ENCODE peak calls at places on chromosomes 7 and 10, in seven cellular contexts. I is AG08396; Y is NCI-H1417; D is HL-60; F is stimulated activated CD4-positive, alpha-beta T cell treated with anti-CD3 and anti-CD28 coated beads, Interleukin-1b, Interleukin-23, amount 100 ng/mL, for 4 hours; S is choroid plexus epithelial cell; K is activated naive CD4-positive, alpha-beta T cell treated with anti-CD3 and anti-CD28 coated beads, Interleukin-2, amount 50 U/mL, for 16 hours. V is an unnamed sample.

GRCh38 chr7:81770823-81771222 is 976 bp upstream of the HGF start:
- DNase-seq in I (no peak), Y (no peak), D (no peak), F (no peak), S (no peak), K (no peak), V (no peak)

GRCh38 chr7:157991351-157991750 is 596.3 kb downstream of the PTPRN2 start:
- DNase-seq in I (no peak), Y (no peak), D (no peak), F (no peak), S (no peak), K (no peak), V (no peak)

GRCh38 chr7:78427209-78427608 is 628.6 kb downstream of the PHTF2 start:
- DNase-seq in I (no peak), Y (no peak), D (no peak), F (no peak), S (no peak), K (no peak), V (no peak)

GRCh38 chr7:24721378-24722030 is 35.8 kb downstream of the GSDME start:
- DNase-seq in I (no peak), Y (no peak), D (no peak), F (no peak), S (no peak), K (no peak), V (no peak)

GRCh38 chr7:128084896-128085608 is 53.8 kb upstream of the LRRC4 start:
- DNase-seq in I (peak; percentile 52), Y (peak; percentile 85), D (no peak), F (no peak), S (no peak), K (no peak), V (no peak)

GRCh38 chr7:56091591-56091990 is 1.2 kb downstream of the PHKG1 start:
- DNase-seq in I (no peak), Y (no peak), D (no peak), F (no peak), S (no peak), K (no peak), V (no peak)

GRCh38 chr7:34313289-34313688 is 344.7 kb upstream of the NPSR1 start:
- DNase-seq in I (no peak), Y (no peak), D (no peak), F (no peak), S (peak; percentile 48), K (no peak), V (peak; percentile 20)

GRCh38 chr7:130719550-130719949 is 14.5 kb downstream of the KLF14 start:
- DNase-seq in I (no peak), Y (no peak), D (no peak), F (no peak), S (no peak), K (no peak), V (no peak)

GRCh38 chr10:31932838-31933237 is 4.2 kb upstream of the ARHGAP12 start:
- DNase-seq in I (no peak), Y (no peak), D (no peak), F (no peak), S (peak; percentile 46), K (no peak), V (no peak)

GRCh38 chr10:131261890-131262289 is 49.6 kb downstream of the TCERG1L start:
- DNase-seq in I (no peak), Y (no peak), D (no peak), F (no peak), S (no peak), K (no peak), V (no peak)

GRCh38 chr7:9200666-9201065 is 767.3 kb downstream of the NXPH1 start:
- DNase-seq in I (no peak), Y (no peak), D (no peak), F (no peak), S (no peak), K (no peak), V (no peak)

GRCh38 chr7:5564894-5565293 is 141.3 kb upstream of the TNRC18 start:
- DNase-seq in I (no peak), Y (no peak), D (no peak), F (no peak), S (no peak), K (no peak), V (no peak)

GRCh38 chr7:106217089-106217542 is 67.7 kb downstream of the NAMPT start:
- DNase-seq in I (peak; percentile 48), Y (no peak), D (no peak), F (no peak), S (peak; percentile 67), K (no peak), V (peak; percentile 28)

GRCh38 chr10:91409869-91410637 is at the start of gene HECTD2:
- DNase-seq in I (peak; percentile 89), Y (peak; percentile 92), D (no peak), F (peak; percentile 77), S (peak; percentile 76), K (peak; percentile 88), V (peak; percentile 43)

GRCh38 chr10:36344240-36344639 is 702.1 kb upstream of the FZD8 start:
- DNase-seq in I (no peak), Y (no peak), D (no peak), F (no peak), S (no peak), K (no peak), V (no peak)

GRCh38 chr7:146510088-146510680 is 393.6 kb downstream of the CNTNAP2 start:
- DNase-seq in I (no peak), Y (no peak), D (peak; percentile 3), F (no peak), S (no peak), K (no peak), V (no peak)

GRCh38 chr10:124508070-124508667 is 46.5 kb downstream of the LHPP start:
- DNase-seq in I (no peak), Y (no peak), D (no peak), F (no peak), S (no peak), K (no peak), V (no peak)

GRCh38 chr7:75531359-75531821 is 39.3 kb downstream of the SPDYE5 start:
- DNase-seq in I (no peak), Y (no peak), D (no peak), F (no peak), S (peak; percentile 2), K (no peak), V (no peak)

GRCh38 chr7:141362580-141363435 is 188.4 kb upstream of the AGK start:
- DNase-seq in I (peak; percentile 56), Y (no peak), D (no peak), F (no peak), S (peak; percentile 65), K (no peak), V (peak; percentile 75)

GRCh38 chr7:26533163-26533562 is 241.5 kb downstream of the SNX10 start:
- DNase-seq in I (no peak), Y (no peak), D (no peak), F (no peak), S (no peak), K (no peak), V (no peak)

GRCh38 chr10:97195654-97196212 is 10.0 kb upstream of the SLIT1 start:
- DNase-seq in I (no peak), Y (peak; percentile 56), D (no peak), F (no peak), S (no peak), K (no peak), V (no peak)

GRCh38 chr7:135510603-135511183 is 791 bp upstream of the CNOT4 start:
- DNase-seq in I (no peak), Y (no peak), D (peak; percentile 34), F (no peak), S (peak; percentile 48), K (no peak), V (peak; percentile 12)

V was measured in brain microvascular endothelial cell.